ENCODE peak calls at places on chromosomes 4 and X, in four cellular contexts. M, K, C and J are unnamed samples.

GRCh38 chr4:53775381-53775780 is 184.1 kb upstream of the LNX1 start:
- DNase-seq in C (no peak), K (no peak), M (no peak), J (no peak)

GRCh38 chr4:22090655-22091350 is 142.2 kb upstream of the KCNIP4 start:
- DNase-seq in C (no peak), K (no peak), M (no peak), J (peak; percentile 6)

GRCh38 chr4:12579172-12579571 is 905.0 kb downstream of the RAB28 start:
- DNase-seq in K (peak; percentile 90), C (no peak), M (no peak), J (no peak)

GRCh38 chrX:40174594-40175415 is 77.0 kb upstream of the BCOR start:
- DNase-seq in C (no peak), K (peak; percentile 68), M (no peak), J (peak; percentile 45)

GRCh38 chrX:120791013-120791643 is 84.5 kb downstream of the CT47B1 start:
- DNase-seq in M (no peak), K (no peak), C (no peak), J (peak; percentile 87)

GRCh38 chr4:38925492-38926418 is 58.1 kb downstream of the FAM114A1 start:
- DNase-seq in C (no peak), K (no peak), M (no peak), J (no peak)

GRCh38 chr4:176125063-176125462 is 59.4 kb downstream of the WDR17 start:
- DNase-seq in K (no peak), M (no peak), C (no peak), J (no peak)

GRCh38 chr4:35461931-35462659 is 782.2 kb downstream of the ARAP2 start:
- DNase-seq in K (no peak), M (no peak), C (no peak), J (no peak)

GRCh38 chrX:110450050-110450449 is 91.4 kb downstream of the RTL9 start:
- DNase-seq in C (peak; percentile 44), M (peak; percentile 58), K (peak; percentile 83), J (peak; percentile 49)

GRCh38 chr4:118087366-118087765 is 53.1 kb downstream of the NDST3 start:
- DNase-seq in M (no peak), K (peak; percentile 12), C (no peak), J (no peak)

GRCh38 chrX:77493677-77494553 is 46.7 kb downstream of the FGF16 start:
- DNase-seq in K (no peak), C (no peak), M (no peak), J (peak; percentile 12)

GRCh38 chr4:2689825-2690700 is 66.1 kb downstream of the TNIP2 start:
- DNase-seq in K (no peak), C (no peak), M (peak; percentile 42), J (no peak)

GRCh38 chr4:8605289-8605688 is 12.7 kb downstream of the CPZ start:
- DNase-seq in C (no peak), K (no peak), M (no peak), J (no peak)

GRCh38 chrX:68895339-68896250 is 66.8 kb downstream of the EFNB1 start:
- DNase-seq in M (no peak), K (peak; percentile 43), C (no peak), J (peak; percentile 22)

GRCh38 chr4:41644288-41644914 is 104.1 kb downstream of the PHOX2B start:
- DNase-seq in C (no peak), M (peak; percentile 22), K (peak; percentile 80), J (peak; percentile 3)

GRCh38 chr4:141609243-141609642 is 27.1 kb upstream of the IL15 start:
- DNase-seq in M (no peak), K (peak; percentile 1), C (no peak), J (peak; percentile 36)